ENCODE peak calls at places on chromosomes 7 and 10, in four cellular contexts. One of them, this sample, is unnamed.

GRCh38 chr10:89158446-89158845 is 48.7 kb downstream of the CH25H start:
- DNase-seq in GM12878: no peak
- DNase-seq in HepG2: no peak
- DNase-seq in H1: no peak
- DNase-seq in this sample: no peak

GRCh38 chr7:116317907-116318306 is 107.6 kb downstream of the TES start:
- DNase-seq in GM12878: no peak
- DNase-seq in HepG2: no peak
- DNase-seq in H1: no peak
- DNase-seq in this sample: no peak

GRCh38 chr10:51522858-51523257 is 176.5 kb downstream of the CSTF2T start:
- DNase-seq in GM12878: no peak
- DNase-seq in HepG2: no peak
- DNase-seq in H1: no peak
- DNase-seq in this sample: no peak

GRCh38 chr10:35390441-35390840 is 54.1 kb downstream of the CCNY start:
- DNase-seq in GM12878: no peak
- DNase-seq in HepG2: no peak
- DNase-seq in H1: no peak
- DNase-seq in this sample: no peak

GRCh38 chr7:5578441-5579024 is 154.9 kb upstream of the TNRC18 start:
- DNase-seq in GM12878: no peak
- DNase-seq in HepG2: no peak
- DNase-seq in H1: no peak
- DNase-seq in this sample: no peak

GRCh38 chr7:149307775-149308501 is 45.9 kb downstream of the ZNF783 start:
- DNase-seq in GM12878: no peak
- DNase-seq in HepG2: no peak
- DNase-seq in H1: no peak
- DNase-seq in this sample: no peak

GRCh38 chr10:129849452-129849750 is 114.7 kb downstream of the EBF3 start:
- DNase-seq in GM12878: no peak
- DNase-seq in HepG2: no peak
- DNase-seq in H1: no peak
- DNase-seq in this sample: no peak

GRCh38 chr7:81616951-81617350 is 152.9 kb downstream of the HGF start:
- DNase-seq in GM12878: peak
- DNase-seq in HepG2: no peak
- DNase-seq in H1: no peak
- DNase-seq in this sample: no peak

GRCh38 chr7:159006610-159007130 is 138.0 kb downstream of the VIPR2 start:
- DNase-seq in GM12878: no peak
- DNase-seq in HepG2: no peak
- DNase-seq in H1: no peak
- DNase-seq in this sample: no peak

GRCh38 chr10:114634607-114634974 is 23.5 kb downstream of the ABLIM1 start:
- DNase-seq in GM12878: no peak
- DNase-seq in HepG2: peak
- DNase-seq in H1: peak
- DNase-seq in this sample: no peak

GRCh38 chr7:50022991-50023390 is 70.1 kb downstream of the ZPBP start:
- DNase-seq in GM12878: no peak
- DNase-seq in HepG2: no peak
- DNase-seq in H1: no peak
- DNase-seq in this sample: no peak

GRCh38 chr7:157896774-157897555 is 560.2 kb downstream of the DNAJB6 start:
- DNase-seq in GM12878: no peak
- DNase-seq in HepG2: no peak
- DNase-seq in H1: no peak
- DNase-seq in this sample: no peak

GRCh38 chr10:106705576-106706526 is 458.7 kb downstream of the SORCS1 start:
- DNase-seq in GM12878: no peak
- DNase-seq in HepG2: peak
- DNase-seq in H1: peak
- DNase-seq in this sample: peak

GRCh38 chr7:98619450-98620321 is 2.6 kb downstream of the NPTX2 start:
- DNase-seq in GM12878: no peak
- DNase-seq in HepG2: peak
- DNase-seq in H1: no peak
- DNase-seq in this sample: no peak

GRCh38 chr10:62451606-62451965 is 77.4 kb downstream of the ZNF365 start:
- DNase-seq in GM12878: no peak
- DNase-seq in HepG2: no peak
- DNase-seq in H1: no peak
- DNase-seq in this sample: no peak

GRCh38 chr7:136267822-136268221 is 290.7 kb upstream of the MTPN start:
- DNase-seq in GM12878: no peak
- DNase-seq in HepG2: no peak
- DNase-seq in H1: no peak
- DNase-seq in this sample: no peak

GRCh38 chr7:1045038-1045726 is 836 bp downstream of the GPR146 start:
- DNase-seq in GM12878: no peak
- DNase-seq in HepG2: peak
- DNase-seq in H1: no peak
- DNase-seq in this sample: no peak
- H3K9ac ChIP-seq in GM12878: peak
- H3K9ac ChIP-seq in HepG2: peak
- H3K9ac ChIP-seq in H1: no peak
- H3K9ac ChIP-seq in this sample: peak

GRCh38 chr10:71381611-71382010 is 15.1 kb upstream of the CDH23 start:
- DNase-seq in GM12878: no peak
- DNase-seq in HepG2: no peak
- DNase-seq in H1: no peak
- DNase-seq in this sample: no peak

GRCh38 chr10:71380841-71381240 is 15.9 kb upstream of the CDH23 start:
- DNase-seq in GM12878: no peak
- DNase-seq in HepG2: no peak
- DNase-seq in H1: no peak
- DNase-seq in this sample: no peak

GRCh38 chr10:71375954-71376353 is 20.8 kb upstream of the CDH23 start:
- DNase-seq in GM12878: no peak
- DNase-seq in HepG2: peak
- DNase-seq in H1: no peak
- DNase-seq in this sample: no peak

GRCh38 chr10:71379118-71379781 is 17.5 kb upstream of the CDH23 start:
- DNase-seq in GM12878: no peak
- DNase-seq in HepG2: no peak
- DNase-seq in H1: no peak
- DNase-seq in this sample: no peak

GRCh38 chr10:71378341-71379117 is 18.2 kb upstream of the CDH23 start:
- DNase-seq in GM12878: no peak
- DNase-seq in HepG2: no peak
- DNase-seq in H1: no peak
- DNase-seq in this sample: no peak
- TF ChIP-seq SUZ12 in GM12878: no peak
- TF ChIP-seq SUZ12 in HepG2: no peak
- TF ChIP-seq SUZ12 in H1: no peak
- TF ChIP-seq SUZ12 in this sample: no peak

DNA sequence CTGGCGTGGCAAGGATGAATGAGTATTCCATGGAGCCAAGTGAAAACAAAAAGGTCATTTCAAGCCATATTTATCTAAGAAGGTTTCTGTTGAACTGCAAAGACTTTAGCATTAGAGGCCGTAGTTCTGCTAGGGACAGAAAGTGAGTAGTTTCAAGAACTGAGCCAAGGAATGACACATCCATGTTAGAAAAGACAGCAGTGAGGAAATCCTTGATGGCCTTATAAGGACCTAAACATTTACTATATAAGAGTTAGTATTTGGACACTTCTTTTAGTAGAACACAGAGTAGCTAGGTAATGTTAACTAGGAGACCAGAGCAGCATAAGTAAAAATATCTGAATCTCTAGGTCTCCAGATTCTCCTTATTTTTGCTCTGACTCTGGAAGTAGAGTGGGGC is 329.8 kb upstream of the SEMA3D start:
- DNase-seq in GM12878: no peak
- DNase-seq in HepG2: no peak
- DNase-seq in H1: no peak
- DNase-seq in this sample: no peak
- H3K9ac ChIP-seq in GM12878: no peak
- H3K9ac ChIP-seq in HepG2: no peak
- H3K9ac ChIP-seq in H1: no peak
- H3K9ac ChIP-seq in this sample: no peak

GRCh38 chr10:121595321-121595805 is 2.9 kb downstream of the FGFR2 start:
- DNase-seq in GM12878: no peak
- DNase-seq in HepG2: no peak
- DNase-seq in H1: no peak
- DNase-seq in this sample: no peak

GRCh38 chr10:121595806-121596667 is 2.2 kb downstream of the FGFR2 start:
- DNase-seq in GM12878: no peak
- DNase-seq in HepG2: no peak
- DNase-seq in H1: no peak
- DNase-seq in this sample: no peak

GRCh38 chr10:121597504-121598241 is 571 bp downstream of the FGFR2 start:
- DNase-seq in GM12878: no peak
- DNase-seq in HepG2: no peak
- DNase-seq in H1: no peak
- DNase-seq in this sample: no peak

GRCh38 chr10:121598261-121599249 is at the start of gene FGFR2:
- DNase-seq in GM12878: no peak
- DNase-seq in HepG2: peak
- DNase-seq in H1: no peak
- DNase-seq in this sample: no peak

DNA sequence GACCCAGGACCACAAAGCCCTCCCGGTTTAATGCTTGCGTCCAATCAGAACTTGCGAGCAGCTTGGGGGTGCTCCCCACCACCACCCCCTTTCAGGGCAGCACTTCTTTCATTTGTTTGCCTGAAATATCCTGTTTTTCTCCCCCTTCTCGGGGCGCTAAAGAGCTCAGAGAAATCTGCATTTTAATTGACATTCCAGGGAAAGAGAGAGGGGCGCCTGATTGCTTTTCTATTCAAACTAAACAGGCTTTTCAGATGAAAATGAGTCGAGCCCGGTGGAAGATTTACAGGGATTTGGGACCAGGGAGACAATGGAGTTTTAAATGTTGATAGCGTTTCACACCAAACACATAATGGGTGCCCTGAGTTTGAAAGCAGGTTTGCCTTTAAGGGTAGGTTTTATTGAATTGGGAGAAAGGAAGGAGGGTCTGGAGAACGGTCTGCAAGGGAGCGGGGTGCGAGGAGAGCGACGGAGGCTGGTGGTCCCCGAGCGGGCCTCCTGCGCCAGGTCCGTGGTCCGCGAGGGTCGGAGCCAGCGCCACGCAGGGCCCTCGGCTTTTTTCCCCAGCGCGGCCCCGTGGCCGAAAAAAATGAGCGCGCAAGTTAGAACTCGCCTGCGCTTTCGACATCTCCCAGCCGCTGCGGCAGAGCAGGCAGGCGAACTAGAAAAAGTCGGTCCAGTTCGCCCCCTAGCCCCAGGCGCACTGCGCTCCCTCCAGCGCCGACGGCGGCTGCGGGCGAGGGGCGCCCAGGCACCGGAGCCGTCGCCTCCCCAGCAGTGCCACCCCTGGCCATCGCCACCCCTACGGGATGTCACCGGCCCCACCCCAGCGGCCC is 1.4 kb downstream of the FGFR2 start:
- DNase-seq in GM12878: no peak
- DNase-seq in HepG2: no peak
- DNase-seq in H1: peak
- DNase-seq in this sample: peak
- TF ChIP-seq SUZ12 in GM12878: no peak
- TF ChIP-seq SUZ12 in HepG2: no peak
- TF ChIP-seq SUZ12 in H1: no peak
- TF ChIP-seq SUZ12 in this sample: no peak

GRCh38 chr10:32477499-32477898 is 31.6 kb downstream of the CCDC7 start:
- DNase-seq in GM12878: no peak
- DNase-seq in HepG2: no peak
- DNase-seq in H1: no peak
- DNase-seq in this sample: no peak
- H3K9ac ChIP-seq in GM12878: no peak
- H3K9ac ChIP-seq in HepG2: no peak
- H3K9ac ChIP-seq in H1: no peak
- H3K9ac ChIP-seq in this sample: no peak

GRCh38 chr10:101829561-101830315 is 11.5 kb upstream of the OGA start:
- DNase-seq in GM12878: no peak
- DNase-seq in HepG2: no peak
- DNase-seq in H1: no peak
- DNase-seq in this sample: no peak
- TF ChIP-seq SUZ12 in GM12878: no peak
- TF ChIP-seq SUZ12 in HepG2: no peak
- TF ChIP-seq SUZ12 in H1: no peak
- TF ChIP-seq SUZ12 in this sample: no peak

GRCh38 chr10:1102392-1102791 is 46.2 kb downstream of the WDR37 start:
- DNase-seq in GM12878: no peak
- DNase-seq in HepG2: no peak
- DNase-seq in H1: no peak
- DNase-seq in this sample: no peak

GRCh38 chr10:1104971-1105370 is 48.8 kb downstream of the WDR37 start:
- DNase-seq in GM12878: no peak
- DNase-seq in HepG2: no peak
- DNase-seq in H1: no peak
- DNase-seq in this sample: no peak

GRCh38 chr10:1102836-1103235 is 46.7 kb downstream of the WDR37 start:
- DNase-seq in GM12878: no peak
- DNase-seq in HepG2: no peak
- DNase-seq in H1: no peak
- DNase-seq in this sample: no peak

GRCh38 chr10:1101946-1102345 is 45.8 kb downstream of the WDR37 start:
- DNase-seq in GM12878: no peak
- DNase-seq in HepG2: no peak
- DNase-seq in H1: no peak
- DNase-seq in this sample: no peak

GRCh38 chr10:1103551-1103950 is 47.4 kb downstream of the WDR37 start:
- DNase-seq in GM12878: no peak
- DNase-seq in HepG2: no peak
- DNase-seq in H1: no peak
- DNase-seq in this sample: no peak
- H3K9ac ChIP-seq in GM12878: no peak
- H3K9ac ChIP-seq in HepG2: no peak
- H3K9ac ChIP-seq in H1: no peak
- H3K9ac ChIP-seq in this sample: no peak

This sample was measured in NT2/D1.